ENCODE peak calls at places on chromosomes 11 and 22, in four cellular contexts. W, N, S and J are unnamed samples.
A peak's percentile ranks its signal among the peaks of the same experiment; 100 is the strongest.

GRCh38 chr11:120587299-120587698 is 75.8 kb downstream of the GRIK4 start:
- DNase-seq in W (no peak), N (no peak), S (no peak), J (no peak)

GRCh38 chr11:101553891-101554292 is 29.9 kb downstream of the TRPC6 start:
- DNase-seq in W (peak; percentile 7), N (no peak), S (no peak), J (no peak)

GRCh38 chr11:96218901-96219300 is 124.1 kb downstream of the MAML2 start:
- DNase-seq in W (no peak), N (no peak), S (no peak), J (no peak)

GRCh38 chr22:50622723-50623327 is 5.1 kb downstream of the ARSA start:
- DNase-seq in W (no peak), N (peak; percentile 87), S (no peak), J (no peak)

GRCh38 chr11:70189622-70190021 is 13.5 kb upstream of the FADD start:
- DNase-seq in W (no peak), N (no peak), S (no peak), J (no peak)

GRCh38 chr22:42064629-42065028 is 6.0 kb downstream of the NAGA start:
- DNase-seq in W (no peak), N (peak; percentile 3), S (no peak), J (no peak)

GRCh38 chr22:46047841-46048595 is 71.1 kb upstream of the WNT7B start:
- DNase-seq in W (no peak), N (peak; percentile 49), S (no peak), J (no peak)

GRCh38 chr11:14357843-14358728 is 897 bp downstream of the RRAS2 start:
- DNase-seq in W (peak; percentile 68), N (peak; percentile 85), S (peak; percentile 82), J (peak; percentile 63)

GRCh38 chr11:33724644-33725035 is 11.6 kb downstream of the CD59 start:
- DNase-seq in W (peak; percentile 85), N (no peak), S (peak; percentile 94), J (peak; percentile 90)

GRCh38 chr11:14593671-14594070 is 49.9 kb upstream of the PDE3B start:
- DNase-seq in W (no peak), N (no peak), S (no peak), J (peak; percentile 22)

GRCh38 chr11:122686106-122686505 is 30.6 kb downstream of the UBASH3B start:
- DNase-seq in W (no peak), N (no peak), S (peak; percentile 23), J (no peak)

GRCh38 chr11:57800444-57801184 is 39.0 kb downstream of the CTNND1 start:
- DNase-seq in W (peak; percentile 85), N (no peak), S (peak; percentile 84), J (peak; percentile 81)

GRCh38 chr11:31820438-31820818 is 9.3 kb upstream of the PAX6 start:
- DNase-seq in W (no peak), N (no peak), S (no peak), J (no peak)

GRCh38 chr11:61853698-61854169 is 25.6 kb downstream of the FADS2 start:
- DNase-seq in W (no peak), N (no peak), S (no peak), J (no peak)

GRCh38 chr22:30036656-30037055 is 43.6 kb upstream of the HORMAD2 start:
- DNase-seq in W (no peak), N (no peak), S (no peak), J (no peak)

GRCh38 chr22:35539487-35539886 is 1.1 kb upstream of the RASD2 start:
- DNase-seq in W (no peak), N (no peak), S (no peak), J (no peak)

GRCh38 chr22:47539374-47539773 is 776.9 kb downstream of the TBC1D22A start:
- DNase-seq in W (no peak), N (no peak), S (no peak), J (no peak)

GRCh38 chr11:7278314-7278917 is 26.7 kb downstream of the SYT9 start:
- DNase-seq in W (peak; percentile 69), N (no peak), S (peak; percentile 68), J (peak; percentile 49)

GRCh38 chr11:128244896-128245295 is 342.5 kb downstream of the ETS1 start:
- DNase-seq in W (no peak), N (no peak), S (no peak), J (no peak)

GRCh38 chr22:37077802-37078448 is 26.4 kb downstream of the KCTD17 start:
- DNase-seq in W (peak; percentile 66), N (no peak), S (peak; percentile 73), J (peak; percentile 63)

GRCh38 chr22:23520875-23521441 is 59.1 kb downstream of the IGLL1 start:
- DNase-seq in W (peak; percentile 38), N (peak; percentile 86), S (peak; percentile 47), J (no peak)

GRCh38 chr22:50696251-50696798 is 23.7 kb downstream of the SHANK3 start:
- DNase-seq in W (no peak), N (no peak), S (no peak), J (no peak)

GRCh38 chr11:109697140-109697843 is 275.3 kb downstream of the C11orf87 start:
- DNase-seq in W (peak; percentile 83), N (no peak), S (peak; percentile 72), J (peak; percentile 55)

GRCh38 chr11:75429902-75430691 is 2.9 kb downstream of the KLHL35 start:
- DNase-seq in W (peak; percentile 70), N (peak; percentile 85), S (peak; percentile 76), J (no peak)

GRCh38 chr11:107697291-107697690 is 14.6 kb downstream of the SLN start:
- DNase-seq in W (no peak), N (no peak), S (no peak), J (no peak)

GRCh38 chr11:1274501-1274900 is 34.9 kb downstream of the TOLLIP start:
- DNase-seq in W (no peak), N (peak; percentile 59), S (no peak), J (no peak)

GRCh38 chr22:18044548-18045271 is 20.3 kb upstream of the MICAL3 start:
- DNase-seq in W (peak; percentile 86), N (peak; percentile 93), S (no peak), J (no peak)

GRCh38 chr11:69240332-69241074 is 53.5 kb upstream of the MYEOV start:
- DNase-seq in W (peak; percentile 44), N (no peak), S (peak; percentile 46), J (peak; percentile 69)

GRCh38 chr22:33859311-33859710 is 61.0 kb downstream of the LARGE1 start:
- DNase-seq in W (no peak), N (no peak), S (no peak), J (peak; percentile 61)

GRCh38 chr11:126477526-126478275 is 122.2 kb downstream of the ST3GAL4 start:
- DNase-seq in W (no peak), N (no peak), S (no peak), J (no peak)

GRCh38 chr11:65429724-65430405 is 7.3 kb downstream of the NEAT1 start:
- DNase-seq in W (peak; percentile 92), N (peak; percentile 93), S (peak; percentile 73), J (peak; percentile 81)

GRCh38 chr11:59556883-59557205 is 45.5 kb downstream of the OR4D9 start:
- DNase-seq in W (peak; percentile 39), N (no peak), S (peak; percentile 46), J (peak; percentile 63)

GRCh38 chr11:96303067-96303466 is 39.9 kb downstream of the MAML2 start:
- DNase-seq in W (peak; percentile 83), N (no peak), S (peak; percentile 86), J (peak; percentile 34)

GRCh38 chr11:74412733-74413359 is 14.6 kb upstream of the PGM2L1 start:
- DNase-seq in W (no peak), N (no peak), S (no peak), J (no peak)

GRCh38 chr11:2445107-2445947 is 519 bp downstream of the KCNQ1 start:
- DNase-seq in W (no peak), N (peak; percentile 73), S (no peak), J (no peak)